ENCODE peak calls at places on chromosomes 12 and 14, in eight cellular contexts. One of them, this sample, is unnamed.

GRCh38 chr14:53409974-53410373 is 256.9 kb upstream of the DDHD1 start:
- DNase-seq in CD4-positive, alpha-beta memory T cell: no peak
- DNase-seq in heart left ventricle: no peak
- DNase-seq in uterus: no peak
- DNase-seq in psoas muscle: no peak
- DNase-seq in cardiac muscle cell: no peak
- DNase-seq in naive thymus-derived CD4-positive, alpha-beta T cell: no peak
- DNase-seq in lower lobe of right lung: no peak
- DNase-seq in this sample: no peak

GRCh38 chr12:96392397-96392796 is 7.8 kb downstream of the CDK17 start:
- DNase-seq in heart left ventricle: no peak
- DNase-seq in lower lobe of right lung: no peak
- DNase-seq in naive thymus-derived CD4-positive, alpha-beta T cell: no peak
- DNase-seq in uterus: no peak
- DNase-seq in CD4-positive, alpha-beta memory T cell: no peak
- DNase-seq in psoas muscle: no peak
- DNase-seq in cardiac muscle cell: no peak
- DNase-seq in this sample: no peak

GRCh38 chr14:76720382-76720813 is 40.9 kb upstream of the VASH1 start:
- DNase-seq in heart left ventricle: peak; percentile 91
- DNase-seq in psoas muscle: peak; percentile 83
- DNase-seq in lower lobe of right lung: peak; percentile 66
- DNase-seq in CD4-positive, alpha-beta memory T cell: no peak
- DNase-seq in uterus: peak; percentile 41
- DNase-seq in naive thymus-derived CD4-positive, alpha-beta T cell: no peak
- DNase-seq in cardiac muscle cell: peak; percentile 81
- DNase-seq in this sample: no peak

GRCh38 chr12:89762498-89763170 is 54.0 kb upstream of the ATP2B1 start:
- DNase-seq in lower lobe of right lung: no peak
- DNase-seq in naive thymus-derived CD4-positive, alpha-beta T cell: no peak
- DNase-seq in heart left ventricle: no peak
- DNase-seq in uterus: no peak
- DNase-seq in cardiac muscle cell: no peak
- DNase-seq in CD4-positive, alpha-beta memory T cell: no peak
- DNase-seq in psoas muscle: no peak
- DNase-seq in this sample: no peak

GRCh38 chr12:101181776-101182175 is 28.3 kb downstream of the SLC5A8 start:
- DNase-seq in naive thymus-derived CD4-positive, alpha-beta T cell: no peak
- DNase-seq in uterus: no peak
- DNase-seq in lower lobe of right lung: no peak
- DNase-seq in psoas muscle: no peak
- DNase-seq in cardiac muscle cell: no peak
- DNase-seq in heart left ventricle: no peak
- DNase-seq in CD4-positive, alpha-beta memory T cell: no peak
- DNase-seq in this sample: no peak

GRCh38 chr12:71160585-71160984 is 2.8 kb upstream of the TSPAN8 start:
- DNase-seq in CD4-positive, alpha-beta memory T cell: no peak
- DNase-seq in psoas muscle: no peak
- DNase-seq in cardiac muscle cell: no peak
- DNase-seq in lower lobe of right lung: no peak
- DNase-seq in naive thymus-derived CD4-positive, alpha-beta T cell: no peak
- DNase-seq in heart left ventricle: no peak
- DNase-seq in uterus: no peak
- DNase-seq in this sample: no peak

GRCh38 chr12:112750971-112751370 is 40.6 kb upstream of the RPH3A start:
- DNase-seq in lower lobe of right lung: no peak
- DNase-seq in CD4-positive, alpha-beta memory T cell: no peak
- DNase-seq in cardiac muscle cell: no peak
- DNase-seq in psoas muscle: no peak
- DNase-seq in naive thymus-derived CD4-positive, alpha-beta T cell: no peak
- DNase-seq in heart left ventricle: no peak
- DNase-seq in uterus: no peak
- DNase-seq in this sample: no peak

GRCh38 chr12:6688543-6688999 is 604 bp downstream of the ZNF384 start:
- DNase-seq in CD4-positive, alpha-beta memory T cell: no peak
- DNase-seq in psoas muscle: peak; percentile 46
- DNase-seq in uterus: no peak
- DNase-seq in naive thymus-derived CD4-positive, alpha-beta T cell: no peak
- DNase-seq in heart left ventricle: no peak
- DNase-seq in lower lobe of right lung: peak; percentile 62
- DNase-seq in cardiac muscle cell: peak; percentile 35
- DNase-seq in this sample: no peak

GRCh38 chr12:47795814-47796411 is 22.9 kb downstream of the SLC48A1 start:
- DNase-seq in naive thymus-derived CD4-positive, alpha-beta T cell: no peak
- DNase-seq in cardiac muscle cell: no peak
- DNase-seq in psoas muscle: no peak
- DNase-seq in CD4-positive, alpha-beta memory T cell: no peak
- DNase-seq in lower lobe of right lung: no peak
- DNase-seq in uterus: no peak
- DNase-seq in heart left ventricle: no peak
- DNase-seq in this sample: no peak

GRCh38 chr12:85632390-85632789 is 203.8 kb downstream of the RASSF9 start:
- DNase-seq in psoas muscle: no peak
- DNase-seq in uterus: no peak
- DNase-seq in naive thymus-derived CD4-positive, alpha-beta T cell: no peak
- DNase-seq in heart left ventricle: no peak
- DNase-seq in lower lobe of right lung: no peak
- DNase-seq in cardiac muscle cell: no peak
- DNase-seq in CD4-positive, alpha-beta memory T cell: no peak
- DNase-seq in this sample: no peak

GRCh38 chr12:79016181-79016580 is 151.6 kb downstream of the SYT1 start:
- DNase-seq in lower lobe of right lung: no peak
- DNase-seq in cardiac muscle cell: no peak
- DNase-seq in heart left ventricle: no peak
- DNase-seq in psoas muscle: no peak
- DNase-seq in uterus: no peak
- DNase-seq in naive thymus-derived CD4-positive, alpha-beta T cell: no peak
- DNase-seq in CD4-positive, alpha-beta memory T cell: no peak
- DNase-seq in this sample: no peak

GRCh38 chr12:113208041-113208934 is 13.0 kb upstream of the TPCN1 start:
- DNase-seq in uterus: no peak
- DNase-seq in cardiac muscle cell: no peak
- DNase-seq in CD4-positive, alpha-beta memory T cell: peak; percentile 73
- DNase-seq in naive thymus-derived CD4-positive, alpha-beta T cell: peak; percentile 57
- DNase-seq in heart left ventricle: peak; percentile 61
- DNase-seq in lower lobe of right lung: no peak
- DNase-seq in psoas muscle: no peak
- DNase-seq in this sample: no peak

GRCh38 chr12:92030618-92031017 is 115.0 kb downstream of the BTG1 start:
- DNase-seq in psoas muscle: no peak
- DNase-seq in uterus: peak; percentile 37
- DNase-seq in heart left ventricle: peak; percentile 20
- DNase-seq in cardiac muscle cell: no peak
- DNase-seq in lower lobe of right lung: no peak
- DNase-seq in naive thymus-derived CD4-positive, alpha-beta T cell: peak; percentile 83
- DNase-seq in CD4-positive, alpha-beta memory T cell: peak; percentile 82
- DNase-seq in this sample: no peak

GRCh38 chr12:84912191-84913142 is at the start of gene SLC6A15:
- DNase-seq in lower lobe of right lung: peak; percentile 55
- DNase-seq in heart left ventricle: peak; percentile 5
- DNase-seq in CD4-positive, alpha-beta memory T cell: no peak
- DNase-seq in naive thymus-derived CD4-positive, alpha-beta T cell: no peak
- DNase-seq in uterus: peak; percentile 52
- DNase-seq in cardiac muscle cell: peak; percentile 79
- DNase-seq in psoas muscle: peak; percentile 24
- DNase-seq in this sample: peak; percentile 90

GRCh38 chr12:116361404-116362223 is 84.1 kb upstream of the MED13L start:
- DNase-seq in uterus: no peak
- DNase-seq in lower lobe of right lung: no peak
- DNase-seq in CD4-positive, alpha-beta memory T cell: no peak
- DNase-seq in naive thymus-derived CD4-positive, alpha-beta T cell: no peak
- DNase-seq in psoas muscle: peak; percentile 70
- DNase-seq in heart left ventricle: no peak
- DNase-seq in cardiac muscle cell: no peak
- DNase-seq in this sample: no peak

GRCh38 chr14:88554458-88555286 is at the start of gene PTPN21:
- DNase-seq in psoas muscle: peak; percentile 83
- DNase-seq in naive thymus-derived CD4-positive, alpha-beta T cell: no peak
- DNase-seq in uterus: peak; percentile 83
- DNase-seq in cardiac muscle cell: peak; percentile 86
- DNase-seq in heart left ventricle: peak; percentile 85
- DNase-seq in CD4-positive, alpha-beta memory T cell: peak; percentile 24
- DNase-seq in lower lobe of right lung: peak; percentile 83
- DNase-seq in this sample: peak; percentile 80

GRCh38 chr12:47110011-47110541 is 30.3 kb upstream of the AMIGO2 start:
- DNase-seq in lower lobe of right lung: no peak
- DNase-seq in heart left ventricle: no peak
- DNase-seq in naive thymus-derived CD4-positive, alpha-beta T cell: no peak
- DNase-seq in psoas muscle: no peak
- DNase-seq in cardiac muscle cell: no peak
- DNase-seq in CD4-positive, alpha-beta memory T cell: no peak
- DNase-seq in uterus: no peak
- DNase-seq in this sample: no peak

GRCh38 chr12:129789921-129790320 is 113.9 kb downstream of the TMEM132D start:
- DNase-seq in lower lobe of right lung: no peak
- DNase-seq in uterus: no peak
- DNase-seq in CD4-positive, alpha-beta memory T cell: no peak
- DNase-seq in naive thymus-derived CD4-positive, alpha-beta T cell: no peak
- DNase-seq in psoas muscle: no peak
- DNase-seq in cardiac muscle cell: no peak
- DNase-seq in heart left ventricle: no peak
- DNase-seq in this sample: no peak

DNA sequence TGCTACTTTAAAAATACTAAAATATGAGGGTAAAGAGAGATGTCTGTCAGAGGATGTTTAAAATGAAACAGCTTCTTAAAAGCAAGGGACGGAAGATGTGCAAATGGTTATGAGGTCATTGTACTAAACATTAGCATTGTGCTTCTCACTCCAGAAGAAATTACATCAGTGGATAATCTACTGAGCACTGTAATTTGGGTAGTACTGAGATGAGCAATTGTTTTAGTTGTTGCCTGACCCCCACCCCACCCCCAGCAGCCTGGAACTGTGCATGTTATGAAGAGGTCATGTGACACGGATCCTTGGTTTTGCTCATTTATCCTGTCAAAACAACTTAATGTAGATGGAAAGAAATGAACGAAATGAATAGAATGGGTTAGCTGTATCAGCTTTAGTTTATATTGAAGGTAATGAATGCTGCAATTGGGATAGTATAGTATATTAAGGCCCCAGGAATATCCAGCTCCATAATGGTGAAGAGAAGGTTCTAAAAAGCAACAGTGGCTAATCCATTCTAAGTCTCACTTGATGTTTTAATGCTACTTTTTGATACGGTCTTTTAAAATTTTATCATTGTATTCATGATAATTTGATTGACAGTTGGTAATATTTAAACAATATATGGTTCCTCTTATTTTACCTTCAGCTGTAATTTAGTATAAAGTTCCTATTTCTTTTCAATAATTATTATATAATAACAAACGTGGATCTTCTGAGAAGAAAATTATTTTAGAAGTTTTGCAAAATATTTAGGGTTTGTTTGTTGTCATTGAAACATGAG is 58.4 kb downstream of the WNK1 start:
- DNase-seq in heart left ventricle: no peak
- DNase-seq in cardiac muscle cell: no peak
- DNase-seq in psoas muscle: no peak
- DNase-seq in naive thymus-derived CD4-positive, alpha-beta T cell: no peak
- DNase-seq in CD4-positive, alpha-beta memory T cell: no peak
- DNase-seq in uterus: no peak
- DNase-seq in lower lobe of right lung: no peak
- DNase-seq in this sample: no peak
- H3K4me1 ChIP-seq in heart left ventricle: peaks cover 57% of the 10 kb centered on the region
- H3K4me1 ChIP-seq in cardiac muscle cell: peaks cover 22% of the 10 kb centered on the region
- H3K4me1 ChIP-seq in psoas muscle: peaks cover 37% of the 10 kb centered on the region
- H3K4me1 ChIP-seq in naive thymus-derived CD4-positive, alpha-beta T cell: peaks cover 50% of the 10 kb centered on the region
- H3K4me1 ChIP-seq in CD4-positive, alpha-beta memory T cell: peaks cover 86% of the 10 kb centered on the region
- H3K4me1 ChIP-seq in uterus: peaks cover 4% of the 10 kb centered on the region
- H3K4me1 ChIP-seq in lower lobe of right lung: peaks cover 47% of the 10 kb centered on the region
- H3K4me1 ChIP-seq in this sample: peaks cover 6% of the 10 kb centered on the region

GRCh38 chr14:91398192-91398591 is 19.4 kb downstream of the CCDC88C start:
- DNase-seq in cardiac muscle cell: no peak
- DNase-seq in heart left ventricle: no peak
- DNase-seq in uterus: no peak
- DNase-seq in naive thymus-derived CD4-positive, alpha-beta T cell: no peak
- DNase-seq in CD4-positive, alpha-beta memory T cell: no peak
- DNase-seq in lower lobe of right lung: no peak
- DNase-seq in psoas muscle: no peak
- DNase-seq in this sample: no peak
- H3K4me1 ChIP-seq in cardiac muscle cell: no peaks in the 10 kb centered on the region
- H3K4me1 ChIP-seq in heart left ventricle: peaks cover 96% of the 10 kb centered on the region
- H3K4me1 ChIP-seq in uterus: no peaks in the 10 kb centered on the region
- H3K4me1 ChIP-seq in naive thymus-derived CD4-positive, alpha-beta T cell: peaks cover 85% of the 10 kb centered on the region
- H3K4me1 ChIP-seq in CD4-positive, alpha-beta memory T cell: peaks cover 97% of the 10 kb centered on the region
- H3K4me1 ChIP-seq in lower lobe of right lung: peaks cover 76% of the 10 kb centered on the region
- H3K4me1 ChIP-seq in psoas muscle: no peaks in the 10 kb centered on the region
- H3K4me1 ChIP-seq in this sample: peaks cover 59% of the 10 kb centered on the region

GRCh38 chr14:69395929-69396328 is 2.2 kb downstream of the ERH start:
- DNase-seq in psoas muscle: no peak
- DNase-seq in lower lobe of right lung: no peak
- DNase-seq in naive thymus-derived CD4-positive, alpha-beta T cell: no peak
- DNase-seq in CD4-positive, alpha-beta memory T cell: no peak
- DNase-seq in uterus: no peak
- DNase-seq in cardiac muscle cell: no peak
- DNase-seq in heart left ventricle: no peak
- DNase-seq in this sample: no peak

GRCh38 chr14:69399750-69400149 is 1.3 kb downstream of the SLC39A9 start:
- DNase-seq in cardiac muscle cell: no peak
- DNase-seq in naive thymus-derived CD4-positive, alpha-beta T cell: no peak
- DNase-seq in uterus: no peak
- DNase-seq in lower lobe of right lung: no peak
- DNase-seq in CD4-positive, alpha-beta memory T cell: no peak
- DNase-seq in psoas muscle: no peak
- DNase-seq in heart left ventricle: no peak
- DNase-seq in this sample: no peak

GRCh38 chr14:69398818-69399210 is 322 bp downstream of the SLC39A9 start:
- DNase-seq in psoas muscle: no peak
- DNase-seq in heart left ventricle: no peak
- DNase-seq in naive thymus-derived CD4-positive, alpha-beta T cell: no peak
- DNase-seq in uterus: no peak
- DNase-seq in CD4-positive, alpha-beta memory T cell: no peak
- DNase-seq in lower lobe of right lung: no peak
- DNase-seq in cardiac muscle cell: no peak
- DNase-seq in this sample: no peak

GRCh38 chr14:69398053-69398817 is at the start of the genes ERH and SLC39A9:
- DNase-seq in heart left ventricle: peak; percentile 96
- DNase-seq in cardiac muscle cell: peak; percentile 97
- DNase-seq in psoas muscle: peak; percentile 95
- DNase-seq in naive thymus-derived CD4-positive, alpha-beta T cell: peak; percentile 95
- DNase-seq in uterus: peak; percentile 94
- DNase-seq in CD4-positive, alpha-beta memory T cell: peak; percentile 96
- DNase-seq in lower lobe of right lung: peak; percentile 97
- DNase-seq in this sample: peak; percentile 98

GRCh38 chr14:69400154-69400553 is 1.7 kb downstream of the SLC39A9 start:
- DNase-seq in cardiac muscle cell: no peak
- DNase-seq in uterus: no peak
- DNase-seq in lower lobe of right lung: no peak
- DNase-seq in CD4-positive, alpha-beta memory T cell: no peak
- DNase-seq in psoas muscle: no peak
- DNase-seq in naive thymus-derived CD4-positive, alpha-beta T cell: no peak
- DNase-seq in heart left ventricle: no peak
- DNase-seq in this sample: no peak
- H3K4me1 ChIP-seq in cardiac muscle cell: peaks cover 28% of the 10 kb centered on the region
- H3K4me1 ChIP-seq in uterus: peaks cover 14% of the 10 kb centered on the region
- H3K4me1 ChIP-seq in lower lobe of right lung: peaks cover 48% of the 10 kb centered on the region
- H3K4me1 ChIP-seq in CD4-positive, alpha-beta memory T cell: peaks cover 62% of the 10 kb centered on the region
- H3K4me1 ChIP-seq in psoas muscle: peaks cover 44% of the 10 kb centered on the region
- H3K4me1 ChIP-seq in naive thymus-derived CD4-positive, alpha-beta T cell: peaks cover 31% of the 10 kb centered on the region
- H3K4me1 ChIP-seq in heart left ventricle: peaks cover 57% of the 10 kb centered on the region
- H3K4me1 ChIP-seq in this sample: peaks cover 11% of the 10 kb centered on the region

GRCh38 chr14:35338731-35339405 is 46.7 kb downstream of the PSMA6 start:
- DNase-seq in CD4-positive, alpha-beta memory T cell: no peak
- DNase-seq in lower lobe of right lung: no peak
- DNase-seq in cardiac muscle cell: no peak
- DNase-seq in heart left ventricle: no peak
- DNase-seq in naive thymus-derived CD4-positive, alpha-beta T cell: no peak
- DNase-seq in uterus: no peak
- DNase-seq in psoas muscle: no peak
- DNase-seq in this sample: no peak
- H3K4me1 ChIP-seq in CD4-positive, alpha-beta memory T cell: peaks cover 5% of the 10 kb centered on the region
- H3K4me1 ChIP-seq in lower lobe of right lung: peaks cover 97% of the 10 kb centered on the region
- H3K4me1 ChIP-seq in cardiac muscle cell: peaks cover 31% of the 10 kb centered on the region
- H3K4me1 ChIP-seq in heart left ventricle: peaks cover 89% of the 10 kb centered on the region
- H3K4me1 ChIP-seq in naive thymus-derived CD4-positive, alpha-beta T cell: peaks cover 6% of the 10 kb centered on the region
- H3K4me1 ChIP-seq in uterus: peaks cover 46% of the 10 kb centered on the region
- H3K4me1 ChIP-seq in psoas muscle: peaks cover 53% of the 10 kb centered on the region
- H3K4me1 ChIP-seq in this sample: peaks cover 44% of the 10 kb centered on the region